ENCODE peak calls at places on chromosomes 7 and 10, in nine cellular contexts. One of them, this sample, is unnamed.

GRCh38 chr10:117663750-117664149 is 121.2 kb downstream of the EMX2 start:
- DNase-seq in A549: peak
- DNase-seq in K562: no peak
- DNase-seq in upper lobe of left lung: no peak
- DNase-seq in transverse colon: no peak
- DNase-seq in SK-N-SH: no peak
- DNase-seq in ovary: no peak
- DNase-seq in tibial nerve: no peak
- DNase-seq in HepG2: peak
- DNase-seq in this sample: no peak

GRCh38 chr10:101065479-101066145 is 3.8 kb downstream of the KAZALD1 start:
- DNase-seq in A549: no peak
- DNase-seq in K562: no peak
- DNase-seq in upper lobe of left lung: no peak
- DNase-seq in transverse colon: no peak
- DNase-seq in SK-N-SH: no peak
- DNase-seq in ovary: no peak
- DNase-seq in tibial nerve: no peak
- DNase-seq in HepG2: no peak
- DNase-seq in this sample: no peak

GRCh38 chr7:134724606-134725005 is 54.8 kb upstream of the CALD1 start:
- DNase-seq in A549: peak
- DNase-seq in K562: no peak
- DNase-seq in upper lobe of left lung: no peak
- DNase-seq in transverse colon: no peak
- DNase-seq in SK-N-SH: no peak
- DNase-seq in ovary: no peak
- DNase-seq in tibial nerve: no peak
- DNase-seq in HepG2: peak
- DNase-seq in this sample: no peak

GRCh38 chr10:72981882-72982529 is 27.4 kb upstream of the PLA2G12B start:
- DNase-seq in A549: no peak
- DNase-seq in K562: no peak
- DNase-seq in upper lobe of left lung: no peak
- DNase-seq in transverse colon: no peak
- DNase-seq in SK-N-SH: no peak
- DNase-seq in ovary: no peak
- DNase-seq in tibial nerve: no peak
- DNase-seq in HepG2: no peak
- DNase-seq in this sample: no peak

GRCh38 chr7:144682581-144683280 is 153.1 kb downstream of the TPK1 start:
- DNase-seq in A549: no peak
- DNase-seq in K562: no peak
- DNase-seq in upper lobe of left lung: no peak
- DNase-seq in transverse colon: no peak
- DNase-seq in SK-N-SH: no peak
- DNase-seq in ovary: no peak
- DNase-seq in tibial nerve: no peak
- DNase-seq in HepG2: no peak
- DNase-seq in this sample: no peak

GRCh38 chr10:79324032-79324695 is 23.1 kb upstream of the PPIF start:
- DNase-seq in A549: no peak
- DNase-seq in K562: no peak
- DNase-seq in upper lobe of left lung: no peak
- DNase-seq in transverse colon: no peak
- DNase-seq in SK-N-SH: no peak
- DNase-seq in ovary: no peak
- DNase-seq in tibial nerve: no peak
- DNase-seq in HepG2: no peak
- DNase-seq in this sample: no peak

GRCh38 chr10:97718659-97719142 is 5.2 kb downstream of the MARVELD1 start:
- DNase-seq in A549: peak
- DNase-seq in K562: no peak
- DNase-seq in upper lobe of left lung: no peak
- DNase-seq in transverse colon: peak
- DNase-seq in SK-N-SH: peak
- DNase-seq in ovary: peak
- DNase-seq in tibial nerve: peak
- DNase-seq in HepG2: peak
- DNase-seq in this sample: peak

GRCh38 chr7:5139998-5140397 is 50.0 kb upstream of the WIPI2 start:
- DNase-seq in A549: peak
- DNase-seq in K562: peak
- DNase-seq in upper lobe of left lung: no peak
- DNase-seq in transverse colon: peak
- DNase-seq in SK-N-SH: peak
- DNase-seq in ovary: no peak
- DNase-seq in tibial nerve: peak
- DNase-seq in HepG2: peak
- DNase-seq in this sample: peak

GRCh38 chr7:91128574-91129348 is 135.5 kb upstream of the FZD1 start:
- DNase-seq in A549: no peak
- DNase-seq in K562: no peak
- DNase-seq in upper lobe of left lung: no peak
- DNase-seq in transverse colon: no peak
- DNase-seq in SK-N-SH: no peak
- DNase-seq in ovary: no peak
- DNase-seq in tibial nerve: no peak
- DNase-seq in HepG2: no peak
- DNase-seq in this sample: no peak

GRCh38 chr10:132942101-132942739 is at the start of gene CFAP46:
- DNase-seq in A549: peak
- DNase-seq in K562: no peak
- DNase-seq in upper lobe of left lung: peak
- DNase-seq in transverse colon: no peak
- DNase-seq in SK-N-SH: peak
- DNase-seq in ovary: peak
- DNase-seq in tibial nerve: peak
- DNase-seq in HepG2: no peak
- DNase-seq in this sample: peak

GRCh38 chr10:90197766-90198165 is 496.4 kb downstream of the KIF20B start:
- DNase-seq in A549: no peak
- DNase-seq in K562: no peak
- DNase-seq in upper lobe of left lung: no peak
- DNase-seq in transverse colon: no peak
- DNase-seq in SK-N-SH: no peak
- DNase-seq in ovary: no peak
- DNase-seq in tibial nerve: no peak
- DNase-seq in HepG2: no peak
- DNase-seq in this sample: no peak

GRCh38 chr10:113424304-113424721 is 128.5 kb upstream of the HABP2 start:
- DNase-seq in A549: no peak
- DNase-seq in K562: no peak
- DNase-seq in upper lobe of left lung: no peak
- DNase-seq in transverse colon: no peak
- DNase-seq in SK-N-SH: no peak
- DNase-seq in ovary: no peak
- DNase-seq in tibial nerve: peak
- DNase-seq in HepG2: no peak
- DNase-seq in this sample: no peak

GRCh38 chr10:67812007-67812406 is 26.0 kb downstream of the DNAJC12 start:
- DNase-seq in A549: no peak
- DNase-seq in K562: no peak
- DNase-seq in upper lobe of left lung: no peak
- DNase-seq in transverse colon: peak
- DNase-seq in SK-N-SH: no peak
- DNase-seq in ovary: no peak
- DNase-seq in tibial nerve: no peak
- DNase-seq in HepG2: no peak
- DNase-seq in this sample: no peak

GRCh38 chr10:67803588-67804394 is 34.2 kb downstream of the DNAJC12 start:
- DNase-seq in A549: peak
- DNase-seq in K562: no peak
- DNase-seq in upper lobe of left lung: no peak
- DNase-seq in transverse colon: no peak
- DNase-seq in SK-N-SH: no peak
- DNase-seq in ovary: no peak
- DNase-seq in tibial nerve: no peak
- DNase-seq in HepG2: peak
- DNase-seq in this sample: no peak

GRCh38 chr10:67809107-67809506 is 28.9 kb downstream of the DNAJC12 start:
- DNase-seq in A549: no peak
- DNase-seq in K562: no peak
- DNase-seq in upper lobe of left lung: no peak
- DNase-seq in transverse colon: no peak
- DNase-seq in SK-N-SH: no peak
- DNase-seq in ovary: no peak
- DNase-seq in tibial nerve: no peak
- DNase-seq in HepG2: no peak
- DNase-seq in this sample: no peak

GRCh38 chr10:67804395-67804678 is 33.7 kb downstream of the DNAJC12 start:
- DNase-seq in A549: no peak
- DNase-seq in K562: no peak
- DNase-seq in upper lobe of left lung: no peak
- DNase-seq in transverse colon: no peak
- DNase-seq in SK-N-SH: no peak
- DNase-seq in ovary: no peak
- DNase-seq in tibial nerve: no peak
- DNase-seq in HepG2: peak
- DNase-seq in this sample: no peak

GRCh38 chr10:67808706-67809105 is 29.3 kb downstream of the DNAJC12 start:
- DNase-seq in A549: no peak
- DNase-seq in K562: no peak
- DNase-seq in upper lobe of left lung: no peak
- DNase-seq in transverse colon: no peak
- DNase-seq in SK-N-SH: no peak
- DNase-seq in ovary: no peak
- DNase-seq in tibial nerve: no peak
- DNase-seq in HepG2: no peak
- DNase-seq in this sample: no peak
- TF ChIP-seq EP300 in A549: no peak
- TF ChIP-seq EP300 in K562: no peak
- TF ChIP-seq EP300 in upper lobe of left lung: no peak
- TF ChIP-seq EP300 in transverse colon: no peak
- TF ChIP-seq EP300 in SK-N-SH: no peak
- TF ChIP-seq EP300 in ovary: no peak
- TF ChIP-seq EP300 in tibial nerve: no peak
- TF ChIP-seq EP300 in HepG2: no peak
- TF ChIP-seq EP300 in this sample: no peak

DNA sequence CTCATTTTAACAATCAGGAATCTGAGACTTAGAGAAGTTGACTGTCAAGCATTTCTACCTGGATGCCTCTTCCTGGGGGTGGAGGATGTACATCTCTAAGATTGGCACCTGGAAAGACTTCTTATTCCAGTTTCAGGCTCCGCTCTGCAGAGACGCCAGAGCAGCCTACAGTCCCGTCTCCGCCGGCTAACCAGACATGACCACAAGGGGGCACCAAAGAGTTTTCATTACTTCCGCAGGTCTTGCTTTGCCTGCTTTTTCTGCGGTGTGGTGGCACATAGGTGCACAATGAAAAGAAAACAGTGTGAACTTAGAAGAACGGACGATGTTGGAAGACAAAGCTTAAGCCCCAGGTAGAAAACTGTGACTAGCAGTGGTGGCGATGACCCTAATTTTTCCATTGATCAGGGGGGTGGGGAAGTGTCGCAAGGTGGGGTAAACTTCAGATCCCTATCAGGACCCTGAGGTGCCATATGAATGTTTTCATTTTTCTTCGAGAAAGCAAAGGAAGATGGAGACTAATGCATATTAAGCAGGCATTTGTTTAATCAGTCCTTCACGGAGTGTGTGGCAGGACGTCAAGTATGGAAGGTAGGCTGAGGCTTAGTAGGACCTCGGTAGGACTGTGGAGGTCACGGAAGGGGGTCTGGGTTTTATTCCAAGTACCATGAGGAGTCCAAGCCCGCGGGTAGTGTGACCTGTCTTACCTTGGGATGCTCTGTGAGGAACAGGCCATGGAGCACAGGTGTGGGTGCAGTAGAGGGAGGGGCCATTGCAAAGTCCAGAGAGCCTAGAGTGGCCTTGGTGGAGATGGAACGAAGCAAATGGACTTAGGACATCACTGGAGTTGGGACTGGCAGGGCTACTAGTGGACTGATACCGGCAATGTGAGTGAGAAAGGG is 60.1 kb upstream of the SORCS3 start:
- DNase-seq in A549: peak
- DNase-seq in K562: peak
- DNase-seq in upper lobe of left lung: no peak
- DNase-seq in transverse colon: peak
- DNase-seq in SK-N-SH: peak
- DNase-seq in ovary: peak
- DNase-seq in tibial nerve: peak
- DNase-seq in HepG2: peak
- DNase-seq in this sample: peak
- H3K4me3 ChIP-seq in A549: no peak
- H3K4me3 ChIP-seq in K562: no peak
- H3K4me3 ChIP-seq in upper lobe of left lung: no peak
- H3K4me3 ChIP-seq in transverse colon: no peak
- H3K4me3 ChIP-seq in SK-N-SH: no peak
- H3K4me3 ChIP-seq in ovary: no peak
- H3K4me3 ChIP-seq in tibial nerve: no peak
- H3K4me3 ChIP-seq in HepG2: no peak
- H3K4me3 ChIP-seq in this sample: no peak

GRCh38 chr10:24209946-24210491 is 1.1 kb downstream of the KIAA1217 start:
- DNase-seq in A549: peak
- DNase-seq in K562: no peak
- DNase-seq in upper lobe of left lung: no peak
- DNase-seq in transverse colon: no peak
- DNase-seq in SK-N-SH: peak
- DNase-seq in ovary: peak
- DNase-seq in tibial nerve: no peak
- DNase-seq in HepG2: peak
- DNase-seq in this sample: no peak

GRCh38 chr10:24206926-24207701 is 1.8 kb upstream of the KIAA1217 start:
- DNase-seq in A549: no peak
- DNase-seq in K562: no peak
- DNase-seq in upper lobe of left lung: peak
- DNase-seq in transverse colon: peak
- DNase-seq in SK-N-SH: peak
- DNase-seq in ovary: no peak
- DNase-seq in tibial nerve: no peak
- DNase-seq in HepG2: no peak
- DNase-seq in this sample: no peak

GRCh38 chr10:24208661-24209420 is at the start of gene KIAA1217:
- DNase-seq in A549: no peak
- DNase-seq in K562: no peak
- DNase-seq in upper lobe of left lung: peak
- DNase-seq in transverse colon: peak
- DNase-seq in SK-N-SH: peak
- DNase-seq in ovary: peak
- DNase-seq in tibial nerve: peak
- DNase-seq in HepG2: peak
- DNase-seq in this sample: peak

GRCh38 chr10:24207781-24208611 is 942 bp upstream of the KIAA1217 start:
- DNase-seq in A549: peak
- DNase-seq in K562: no peak
- DNase-seq in upper lobe of left lung: no peak
- DNase-seq in transverse colon: peak
- DNase-seq in SK-N-SH: no peak
- DNase-seq in ovary: peak
- DNase-seq in tibial nerve: peak
- DNase-seq in HepG2: peak
- DNase-seq in this sample: peak

GRCh38 chr10:24209421-24209770 is 458 bp downstream of the KIAA1217 start:
- DNase-seq in A549: no peak
- DNase-seq in K562: no peak
- DNase-seq in upper lobe of left lung: no peak
- DNase-seq in transverse colon: no peak
- DNase-seq in SK-N-SH: peak
- DNase-seq in ovary: no peak
- DNase-seq in tibial nerve: no peak
- DNase-seq in HepG2: no peak
- DNase-seq in this sample: no peak
- H3K27ac ChIP-seq in A549: no peak
- H3K27ac ChIP-seq in K562: no peak
- H3K27ac ChIP-seq in upper lobe of left lung: peak
- H3K27ac ChIP-seq in transverse colon: peak
- H3K27ac ChIP-seq in SK-N-SH: peak
- H3K27ac ChIP-seq in ovary: no peak
- H3K27ac ChIP-seq in tibial nerve: peak
- H3K27ac ChIP-seq in HepG2: peak
- H3K27ac ChIP-seq in this sample: no peak

GRCh38 chr7:142477079-142477651 is 219.3 kb upstream of the PRSS58 start:
- DNase-seq in A549: no peak
- DNase-seq in K562: no peak
- DNase-seq in upper lobe of left lung: no peak
- DNase-seq in transverse colon: no peak
- DNase-seq in SK-N-SH: no peak
- DNase-seq in ovary: no peak
- DNase-seq in tibial nerve: no peak
- DNase-seq in HepG2: no peak
- DNase-seq in this sample: no peak
- TF ChIP-seq EP300 in A549: no peak
- TF ChIP-seq EP300 in K562: no peak
- TF ChIP-seq EP300 in upper lobe of left lung: no peak
- TF ChIP-seq EP300 in transverse colon: no peak
- TF ChIP-seq EP300 in SK-N-SH: no peak
- TF ChIP-seq EP300 in ovary: no peak
- TF ChIP-seq EP300 in tibial nerve: no peak
- TF ChIP-seq EP300 in HepG2: no peak
- TF ChIP-seq EP300 in this sample: no peak